ENCODE peak calls at places on chromosomes 4 and X, in four cellular contexts. One of them, this sample, is unnamed.

GRCh38 chr4:78551420-78552351 is at the start of gene ANXA3:
- DNase-seq in foreskin fibroblast: no peak
- DNase-seq in CD4-positive, alpha-beta T cell: no peak
- DNase-seq in MCF 10A: peak
- DNase-seq in this sample: no peak

GRCh38 chr4:41257257-41257900 is 651 bp downstream of the UCHL1 start:
- DNase-seq in foreskin fibroblast: no peak
- DNase-seq in CD4-positive, alpha-beta T cell: no peak
- DNase-seq in MCF 10A: peak
- DNase-seq in this sample: peak

GRCh38 chr4:37392540-37393255 is 148.2 kb downstream of the NWD2 start:
- DNase-seq in foreskin fibroblast: no peak
- DNase-seq in CD4-positive, alpha-beta T cell: no peak
- DNase-seq in MCF 10A: peak
- DNase-seq in this sample: no peak

GRCh38 chr4:7351014-7351413 is 83.7 kb downstream of the PSAPL1 start:
- DNase-seq in foreskin fibroblast: no peak
- DNase-seq in CD4-positive, alpha-beta T cell: no peak
- DNase-seq in MCF 10A: no peak
- DNase-seq in this sample: no peak

GRCh38 chr4:175346381-175346780 is 428.2 kb downstream of the ADAM29 start:
- DNase-seq in foreskin fibroblast: peak
- DNase-seq in CD4-positive, alpha-beta T cell: no peak
- DNase-seq in MCF 10A: peak
- DNase-seq in this sample: no peak

GRCh38 chrX:132748909-132749308 is 209.5 kb downstream of the HS6ST2 start:
- DNase-seq in foreskin fibroblast: no peak
- DNase-seq in CD4-positive, alpha-beta T cell: no peak
- DNase-seq in MCF 10A: no peak
- DNase-seq in this sample: no peak

GRCh38 chrX:112677167-112677566 is 2.6 kb downstream of the LHFPL1 start:
- DNase-seq in foreskin fibroblast: no peak
- DNase-seq in CD4-positive, alpha-beta T cell: no peak
- DNase-seq in MCF 10A: no peak
- DNase-seq in this sample: no peak

GRCh38 chrX:49166914-49167739 is 4.6 kb downstream of the MAGIX start:
- DNase-seq in foreskin fibroblast: peak
- DNase-seq in CD4-positive, alpha-beta T cell: peak
- DNase-seq in MCF 10A: peak
- DNase-seq in this sample: no peak

GRCh38 chr4:113636877-113637276 is 124.7 kb downstream of the CAMK2D start:
- DNase-seq in foreskin fibroblast: no peak
- DNase-seq in CD4-positive, alpha-beta T cell: peak
- DNase-seq in MCF 10A: peak
- DNase-seq in this sample: no peak

GRCh38 chr4:42396361-42397255 is 680 bp upstream of the SHISA3 start:
- DNase-seq in foreskin fibroblast: no peak
- DNase-seq in CD4-positive, alpha-beta T cell: no peak
- DNase-seq in MCF 10A: no peak
- DNase-seq in this sample: no peak

GRCh38 chrX:25039036-25039435 is 23.3 kb upstream of the ARX start:
- DNase-seq in foreskin fibroblast: no peak
- DNase-seq in CD4-positive, alpha-beta T cell: no peak
- DNase-seq in MCF 10A: no peak
- DNase-seq in this sample: no peak

GRCh38 chr4:187118166-187118565 is 394.5 kb upstream of the FAT1 start:
- DNase-seq in foreskin fibroblast: no peak
- DNase-seq in CD4-positive, alpha-beta T cell: no peak
- DNase-seq in MCF 10A: no peak
- DNase-seq in this sample: no peak

GRCh38 chrX:74187211-74187610 is 116.8 kb upstream of the ZCCHC13 start:
- DNase-seq in foreskin fibroblast: no peak
- DNase-seq in CD4-positive, alpha-beta T cell: no peak
- DNase-seq in MCF 10A: no peak
- DNase-seq in this sample: no peak

GRCh38 chr4:98232202-98232601 is 29.0 kb upstream of the RAP1GDS1 start:
- DNase-seq in foreskin fibroblast: peak
- DNase-seq in CD4-positive, alpha-beta T cell: no peak
- DNase-seq in MCF 10A: peak
- DNase-seq in this sample: no peak

GRCh38 chr4:183392377-183392776 is 52.1 kb upstream of the CDKN2AIP start:
- DNase-seq in foreskin fibroblast: no peak
- DNase-seq in CD4-positive, alpha-beta T cell: no peak
- DNase-seq in MCF 10A: no peak
- DNase-seq in this sample: no peak

GRCh38 chrX:38774249-38774648 is 27.0 kb upstream of the MID1IP1 start:
- DNase-seq in foreskin fibroblast: no peak
- DNase-seq in CD4-positive, alpha-beta T cell: no peak
- DNase-seq in MCF 10A: no peak
- DNase-seq in this sample: no peak

GRCh38 chr4:163776961-163777360 is 282.5 kb downstream of the TMA16 start:
- DNase-seq in foreskin fibroblast: no peak
- DNase-seq in CD4-positive, alpha-beta T cell: no peak
- DNase-seq in MCF 10A: no peak
- DNase-seq in this sample: no peak

GRCh38 chrX:108439434-108439883 is at the start of gene COL4A5:
- DNase-seq in foreskin fibroblast: peak
- DNase-seq in CD4-positive, alpha-beta T cell: no peak
- DNase-seq in MCF 10A: peak
- DNase-seq in this sample: peak

GRCh38 chr4:8276358-8277240 is 7.0 kb downstream of the HTRA3 start:
- DNase-seq in foreskin fibroblast: peak
- DNase-seq in CD4-positive, alpha-beta T cell: no peak
- DNase-seq in MCF 10A: peak
- DNase-seq in this sample: no peak

GRCh38 chr4:113738251-113738650 is 23.3 kb downstream of the CAMK2D start:
- DNase-seq in foreskin fibroblast: no peak
- DNase-seq in CD4-positive, alpha-beta T cell: no peak
- DNase-seq in MCF 10A: peak
- DNase-seq in this sample: no peak

GRCh38 chrX:47523297-47523696 is 37.7 kb upstream of the ARAF start:
- DNase-seq in foreskin fibroblast: no peak
- DNase-seq in CD4-positive, alpha-beta T cell: peak
- DNase-seq in MCF 10A: peak
- DNase-seq in this sample: peak

GRCh38 chr4:147334478-147334877 is 146.4 kb upstream of the EDNRA start:
- DNase-seq in foreskin fibroblast: no peak
- DNase-seq in CD4-positive, alpha-beta T cell: no peak
- DNase-seq in MCF 10A: no peak
- DNase-seq in this sample: no peak

GRCh38 chr4:64248151-64248550 is 161.1 kb downstream of the TECRL start:
- DNase-seq in foreskin fibroblast: no peak
- DNase-seq in CD4-positive, alpha-beta T cell: no peak
- DNase-seq in MCF 10A: no peak
- DNase-seq in this sample: no peak

GRCh38 chr4:53854991-53855885 is 209.2 kb downstream of the CHIC2 start:
- DNase-seq in foreskin fibroblast: peak
- DNase-seq in CD4-positive, alpha-beta T cell: no peak
- DNase-seq in MCF 10A: peak
- DNase-seq in this sample: no peak

GRCh38 chr4:113141901-113142346 is 92.5 kb downstream of the ANK2 start:
- DNase-seq in foreskin fibroblast: peak
- DNase-seq in CD4-positive, alpha-beta T cell: no peak
- DNase-seq in MCF 10A: no peak
- DNase-seq in this sample: no peak

GRCh38 chrX:20432746-20433374 is 166.2 kb upstream of the RPS6KA3 start:
- DNase-seq in foreskin fibroblast: no peak
- DNase-seq in CD4-positive, alpha-beta T cell: no peak
- DNase-seq in MCF 10A: no peak
- DNase-seq in this sample: no peak

GRCh38 chrX:20432048-20432447 is 165.3 kb upstream of the RPS6KA3 start:
- DNase-seq in foreskin fibroblast: no peak
- DNase-seq in CD4-positive, alpha-beta T cell: no peak
- DNase-seq in MCF 10A: peak
- DNase-seq in this sample: no peak

GRCh38 chrX:20421697-20422096 is 155.0 kb upstream of the RPS6KA3 start:
- DNase-seq in foreskin fibroblast: no peak
- DNase-seq in CD4-positive, alpha-beta T cell: no peak
- DNase-seq in MCF 10A: no peak
- DNase-seq in this sample: no peak

GRCh38 chrX:20431486-20431885 is 164.8 kb upstream of the RPS6KA3 start:
- DNase-seq in foreskin fibroblast: no peak
- DNase-seq in CD4-positive, alpha-beta T cell: no peak
- DNase-seq in MCF 10A: no peak
- DNase-seq in this sample: no peak

GRCh38 chrX:20427173-20427770 is 160.6 kb upstream of the RPS6KA3 start:
- DNase-seq in foreskin fibroblast: no peak
- DNase-seq in CD4-positive, alpha-beta T cell: no peak
- DNase-seq in MCF 10A: no peak
- DNase-seq in this sample: no peak
- TF ChIP-seq CTCF in foreskin fibroblast: no peak
- TF ChIP-seq CTCF in CD4-positive, alpha-beta T cell: no peak
- TF ChIP-seq CTCF in MCF 10A: no peak
- TF ChIP-seq CTCF in this sample: no peak

DNA sequence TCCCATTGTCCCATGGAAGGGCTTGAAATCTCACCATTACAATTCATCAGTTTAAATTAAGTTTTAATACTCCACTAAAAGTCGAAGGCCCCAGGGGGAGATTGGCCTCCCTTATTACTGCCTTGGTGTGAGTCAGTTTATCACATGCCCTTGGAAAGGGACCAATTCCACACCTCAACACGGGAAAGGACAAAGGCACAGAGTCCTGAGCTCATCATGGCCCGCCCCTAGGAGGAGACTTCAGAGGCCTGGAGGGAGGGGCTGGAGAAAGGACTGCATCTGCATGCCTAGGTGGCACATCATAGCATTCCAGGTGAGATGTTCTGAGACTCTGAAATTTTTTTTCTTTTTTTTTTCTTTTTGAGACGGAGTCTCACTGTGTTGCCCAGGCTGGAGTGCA is 2.8 kb upstream of the SEL1L3 start:
- DNase-seq in foreskin fibroblast: no peak
- DNase-seq in CD4-positive, alpha-beta T cell: no peak
- DNase-seq in MCF 10A: peak
- DNase-seq in this sample: no peak
- TF ChIP-seq CTCF in foreskin fibroblast: no peak
- TF ChIP-seq CTCF in CD4-positive, alpha-beta T cell: no peak
- TF ChIP-seq CTCF in MCF 10A: no peak
- TF ChIP-seq CTCF in this sample: no peak

GRCh38 chr4:67873116-67873515 is 10.7 kb downstream of the TMPRSS11D start:
- DNase-seq in foreskin fibroblast: no peak
- DNase-seq in CD4-positive, alpha-beta T cell: no peak
- DNase-seq in MCF 10A: no peak
- DNase-seq in this sample: no peak

GRCh38 chr4:67875011-67875410 is 8.8 kb downstream of the TMPRSS11D start:
- DNase-seq in foreskin fibroblast: peak
- DNase-seq in CD4-positive, alpha-beta T cell: no peak
- DNase-seq in MCF 10A: peak
- DNase-seq in this sample: no peak

GRCh38 chr4:67877086-67877485 is 6.7 kb downstream of the TMPRSS11D start:
- DNase-seq in foreskin fibroblast: no peak
- DNase-seq in CD4-positive, alpha-beta T cell: no peak
- DNase-seq in MCF 10A: no peak
- DNase-seq in this sample: no peak

GRCh38 chr4:67869580-67870190 is 14.1 kb downstream of the TMPRSS11D start:
- DNase-seq in foreskin fibroblast: no peak
- DNase-seq in CD4-positive, alpha-beta T cell: no peak
- DNase-seq in MCF 10A: no peak
- DNase-seq in this sample: no peak

GRCh38 chr4:67871867-67872266 is 11.9 kb downstream of the TMPRSS11D start:
- DNase-seq in foreskin fibroblast: peak
- DNase-seq in CD4-positive, alpha-beta T cell: no peak
- DNase-seq in MCF 10A: peak
- DNase-seq in this sample: no peak
- TF ChIP-seq CTCF in foreskin fibroblast: peak
- TF ChIP-seq CTCF in CD4-positive, alpha-beta T cell: no peak
- TF ChIP-seq CTCF in MCF 10A: peak
- TF ChIP-seq CTCF in this sample: peak

GRCh38 chrX:150544222-150544787 is 24.1 kb upstream of the MTM1 start:
- DNase-seq in foreskin fibroblast: no peak
- DNase-seq in CD4-positive, alpha-beta T cell: no peak
- DNase-seq in MCF 10A: peak
- DNase-seq in this sample: no peak
- TF ChIP-seq CTCF in foreskin fibroblast: no peak
- TF ChIP-seq CTCF in CD4-positive, alpha-beta T cell: no peak
- TF ChIP-seq CTCF in MCF 10A: no peak
- TF ChIP-seq CTCF in this sample: no peak

GRCh38 chrX:111100191-111100590 is 4.2 kb downstream of the PAK3 start:
- DNase-seq in foreskin fibroblast: peak
- DNase-seq in CD4-positive, alpha-beta T cell: no peak
- DNase-seq in MCF 10A: peak
- DNase-seq in this sample: no peak
- TF ChIP-seq CTCF in foreskin fibroblast: peak
- TF ChIP-seq CTCF in CD4-positive, alpha-beta T cell: peak
- TF ChIP-seq CTCF in MCF 10A: peak
- TF ChIP-seq CTCF in this sample: peak

GRCh38 chr4:150411527-150411926 is 170.4 kb upstream of the MAB21L2 start:
- DNase-seq in foreskin fibroblast: peak
- DNase-seq in CD4-positive, alpha-beta T cell: no peak
- DNase-seq in MCF 10A: no peak
- DNase-seq in this sample: no peak
- TF ChIP-seq CTCF in foreskin fibroblast: no peak
- TF ChIP-seq CTCF in CD4-positive, alpha-beta T cell: no peak
- TF ChIP-seq CTCF in MCF 10A: no peak
- TF ChIP-seq CTCF in this sample: no peak

GRCh38 chr4:173325007-173325736 is 9.0 kb downstream of the HMGB2 start:
- DNase-seq in foreskin fibroblast: no peak
- DNase-seq in CD4-positive, alpha-beta T cell: no peak
- DNase-seq in MCF 10A: no peak
- DNase-seq in this sample: no peak
- TF ChIP-seq CTCF in foreskin fibroblast: no peak
- TF ChIP-seq CTCF in CD4-positive, alpha-beta T cell: no peak
- TF ChIP-seq CTCF in MCF 10A: no peak
- TF ChIP-seq CTCF in this sample: no peak

This sample was measured in osteocyte.